ENCODE peak calls at places on chromosomes 6 and 20, in eight cellular contexts. One of them, this sample, is unnamed.

GRCh38 chr6:138157986-138158638 is 3.6 kb upstream of the ARFGEF3 start:
- DNase-seq in stimulated activated CD4-positive, alpha-beta T cell treated with anti-CD3 and anti-CD28 coated beads, Interleukin-1b, Interleukin-23, amount 100 ng/mL, for 48 hours: no peak
- DNase-seq in ACHN: no peak
- DNase-seq in ELR: no peak
- DNase-seq in astrocyte: no peak
- DNase-seq in activated naive CD4-positive, alpha-beta T cell treated with anti-CD3 and anti-CD28 coated beads, Interleukin-2, amount 50 U/mL, for 16 hours: no peak
- DNase-seq in GM12891: no peak
- DNase-seq in skeletal muscle cell: no peak
- DNase-seq in this sample: no peak

GRCh38 chr6:133240511-133241087 is 558 bp upstream of the EYA4 start:
- DNase-seq in ELR: peak; percentile 24
- DNase-seq in astrocyte: peak; percentile 4
- DNase-seq in stimulated activated CD4-positive, alpha-beta T cell treated with anti-CD3 and anti-CD28 coated beads, Interleukin-1b, Interleukin-23, amount 100 ng/mL, for 48 hours: no peak
- DNase-seq in ACHN: no peak
- DNase-seq in GM12891: no peak
- DNase-seq in activated naive CD4-positive, alpha-beta T cell treated with anti-CD3 and anti-CD28 coated beads, Interleukin-2, amount 50 U/mL, for 16 hours: no peak
- DNase-seq in skeletal muscle cell: no peak
- DNase-seq in this sample: peak; percentile 36

GRCh38 chr6:90364846-90365401 is 68.3 kb upstream of the BACH2 start:
- DNase-seq in GM12891: no peak
- DNase-seq in astrocyte: no peak
- DNase-seq in ACHN: no peak
- DNase-seq in ELR: no peak
- DNase-seq in skeletal muscle cell: no peak
- DNase-seq in stimulated activated CD4-positive, alpha-beta T cell treated with anti-CD3 and anti-CD28 coated beads, Interleukin-1b, Interleukin-23, amount 100 ng/mL, for 48 hours: no peak
- DNase-seq in activated naive CD4-positive, alpha-beta T cell treated with anti-CD3 and anti-CD28 coated beads, Interleukin-2, amount 50 U/mL, for 16 hours: no peak
- DNase-seq in this sample: no peak

GRCh38 chr6:168370310-168370991 is 50.9 kb upstream of the DACT2 start:
- DNase-seq in ACHN: peak; percentile 44
- DNase-seq in ELR: peak; percentile 2
- DNase-seq in stimulated activated CD4-positive, alpha-beta T cell treated with anti-CD3 and anti-CD28 coated beads, Interleukin-1b, Interleukin-23, amount 100 ng/mL, for 48 hours: peak; percentile 60
- DNase-seq in GM12891: peak; percentile 83
- DNase-seq in astrocyte: no peak
- DNase-seq in skeletal muscle cell: no peak
- DNase-seq in activated naive CD4-positive, alpha-beta T cell treated with anti-CD3 and anti-CD28 coated beads, Interleukin-2, amount 50 U/mL, for 16 hours: peak; percentile 60
- DNase-seq in this sample: peak; percentile 38

GRCh38 chr20:4661191-4661590 is 60.5 kb upstream of the PRND start:
- DNase-seq in ACHN: no peak
- DNase-seq in astrocyte: no peak
- DNase-seq in stimulated activated CD4-positive, alpha-beta T cell treated with anti-CD3 and anti-CD28 coated beads, Interleukin-1b, Interleukin-23, amount 100 ng/mL, for 48 hours: peak; percentile 27
- DNase-seq in skeletal muscle cell: no peak
- DNase-seq in GM12891: no peak
- DNase-seq in ELR: no peak
- DNase-seq in activated naive CD4-positive, alpha-beta T cell treated with anti-CD3 and anti-CD28 coated beads, Interleukin-2, amount 50 U/mL, for 16 hours: no peak
- DNase-seq in this sample: peak; percentile 47

GRCh38 chr20:22371843-22372242 is 212.5 kb downstream of the FOXA2 start:
- DNase-seq in ACHN: no peak
- DNase-seq in skeletal muscle cell: no peak
- DNase-seq in ELR: no peak
- DNase-seq in stimulated activated CD4-positive, alpha-beta T cell treated with anti-CD3 and anti-CD28 coated beads, Interleukin-1b, Interleukin-23, amount 100 ng/mL, for 48 hours: no peak
- DNase-seq in astrocyte: no peak
- DNase-seq in GM12891: peak; percentile 10
- DNase-seq in activated naive CD4-positive, alpha-beta T cell treated with anti-CD3 and anti-CD28 coated beads, Interleukin-2, amount 50 U/mL, for 16 hours: no peak
- DNase-seq in this sample: peak; percentile 53

GRCh38 chr6:137112067-137112355 is 61.4 kb downstream of the IL22RA2 start:
- DNase-seq in skeletal muscle cell: peak; percentile 41
- DNase-seq in stimulated activated CD4-positive, alpha-beta T cell treated with anti-CD3 and anti-CD28 coated beads, Interleukin-1b, Interleukin-23, amount 100 ng/mL, for 48 hours: no peak
- DNase-seq in GM12891: no peak
- DNase-seq in activated naive CD4-positive, alpha-beta T cell treated with anti-CD3 and anti-CD28 coated beads, Interleukin-2, amount 50 U/mL, for 16 hours: no peak
- DNase-seq in ACHN: peak; percentile 46
- DNase-seq in ELR: peak; percentile 62
- DNase-seq in astrocyte: peak; percentile 33
- DNase-seq in this sample: no peak

GRCh38 chr6:166085498-166085897 is 82.2 kb downstream of the TBXT start:
- DNase-seq in skeletal muscle cell: no peak
- DNase-seq in ACHN: no peak
- DNase-seq in stimulated activated CD4-positive, alpha-beta T cell treated with anti-CD3 and anti-CD28 coated beads, Interleukin-1b, Interleukin-23, amount 100 ng/mL, for 48 hours: no peak
- DNase-seq in activated naive CD4-positive, alpha-beta T cell treated with anti-CD3 and anti-CD28 coated beads, Interleukin-2, amount 50 U/mL, for 16 hours: no peak
- DNase-seq in GM12891: no peak
- DNase-seq in ELR: no peak
- DNase-seq in astrocyte: no peak
- DNase-seq in this sample: no peak

GRCh38 chr6:2157441-2158127 is 87.8 kb downstream of the GMDS start:
- DNase-seq in ELR: peak; percentile 50
- DNase-seq in ACHN: no peak
- DNase-seq in stimulated activated CD4-positive, alpha-beta T cell treated with anti-CD3 and anti-CD28 coated beads, Interleukin-1b, Interleukin-23, amount 100 ng/mL, for 48 hours: no peak
- DNase-seq in activated naive CD4-positive, alpha-beta T cell treated with anti-CD3 and anti-CD28 coated beads, Interleukin-2, amount 50 U/mL, for 16 hours: no peak
- DNase-seq in GM12891: no peak
- DNase-seq in astrocyte: peak; percentile 89
- DNase-seq in skeletal muscle cell: peak; percentile 86
- DNase-seq in this sample: no peak